ENCODE peak calls at places on chromosomes 4 and X, in six cellular contexts. One of them, this sample, is unnamed.

GRCh38 chrX:1387141-1387776 is 4.7 kb downstream of the SLC25A6 start:
- DNase-seq in MCF 10A: no peak
- DNase-seq in CMK: no peak
- DNase-seq in astrocyte of the spinal cord: no peak
- DNase-seq in suprapubic skin: no peak
- DNase-seq in NCI-H2081 treated with DMSO at 0.1 percent for 48 hours: no peak
- DNase-seq in this sample: no peak

GRCh38 chr4:119149110-119149509 is 13.5 kb downstream of the MYOZ2 start:
- DNase-seq in MCF 10A: no peak
- DNase-seq in CMK: no peak
- DNase-seq in astrocyte of the spinal cord: no peak
- DNase-seq in suprapubic skin: no peak
- DNase-seq in NCI-H2081 treated with DMSO at 0.1 percent for 48 hours: no peak
- DNase-seq in this sample: no peak

GRCh38 chrX:142828129-142828528 is 197.6 kb upstream of the SPANXN4 start:
- DNase-seq in MCF 10A: no peak
- DNase-seq in CMK: no peak
- DNase-seq in astrocyte of the spinal cord: no peak
- DNase-seq in suprapubic skin: no peak
- DNase-seq in NCI-H2081 treated with DMSO at 0.1 percent for 48 hours: no peak
- DNase-seq in this sample: no peak

GRCh38 chr4:4284827-4285618 is 4.9 kb downstream of the LYAR start:
- DNase-seq in MCF 10A: peak
- DNase-seq in CMK: peak
- DNase-seq in astrocyte of the spinal cord: peak
- DNase-seq in suprapubic skin: no peak
- DNase-seq in NCI-H2081 treated with DMSO at 0.1 percent for 48 hours: no peak
- DNase-seq in this sample: no peak

GRCh38 chr4:92514632-92515031 is 210.9 kb downstream of the GRID2 start:
- DNase-seq in MCF 10A: no peak
- DNase-seq in CMK: no peak
- DNase-seq in astrocyte of the spinal cord: no peak
- DNase-seq in suprapubic skin: no peak
- DNase-seq in NCI-H2081 treated with DMSO at 0.1 percent for 48 hours: no peak
- DNase-seq in this sample: no peak

GRCh38 chr4:140254656-140255299 is 100.8 kb upstream of the MAML3 start:
- DNase-seq in MCF 10A: no peak
- DNase-seq in CMK: no peak
- DNase-seq in astrocyte of the spinal cord: no peak
- DNase-seq in suprapubic skin: no peak
- DNase-seq in NCI-H2081 treated with DMSO at 0.1 percent for 48 hours: no peak
- DNase-seq in this sample: no peak

GRCh38 chr4:40228497-40229365 is 31.9 kb downstream of the RHOH start:
- DNase-seq in MCF 10A: peak
- DNase-seq in CMK: no peak
- DNase-seq in astrocyte of the spinal cord: no peak
- DNase-seq in suprapubic skin: no peak
- DNase-seq in NCI-H2081 treated with DMSO at 0.1 percent for 48 hours: no peak
- DNase-seq in this sample: no peak

GRCh38 chr4:74320559-74321118 is 12.4 kb downstream of the EPGN start:
- DNase-seq in MCF 10A: peak
- DNase-seq in CMK: no peak
- DNase-seq in astrocyte of the spinal cord: peak
- DNase-seq in suprapubic skin: no peak
- DNase-seq in NCI-H2081 treated with DMSO at 0.1 percent for 48 hours: no peak
- DNase-seq in this sample: peak